ENCODE peak calls at places on chromosomes 7 and 10, in five cellular contexts. U, Q, H, Z and W are unnamed samples.
A peak's percentile ranks its signal among the peaks of the same experiment; 100 is the strongest.

GRCh38 chr7:80312139-80312661 is 177.6 kb downstream of the GNAI1 start:
- DNase-seq in U (peak; percentile 93), Z (peak; percentile 96), H (no peak), Q (peak; percentile 93), W (no peak)

GRCh38 chr7:55574062-55574717 is 1.9 kb upstream of the VOPP1 start:
- DNase-seq in U (peak; percentile 50), Z (peak; percentile 31), H (no peak), Q (peak; percentile 19), W (no peak)

GRCh38 chr10:125641398-125641797 is 41.6 kb downstream of the TEX36 start:
- DNase-seq in Z (no peak), U (no peak), H (no peak), Q (no peak), W (no peak)

GRCh38 chr7:151373599-151373998 is 32.0 kb downstream of the NUB1 start:
- DNase-seq in Z (no peak), H (no peak), U (no peak), Q (no peak), W (no peak)

GRCh38 chr10:110437351-110437605 is 60.4 kb upstream of the DUSP5 start:
- DNase-seq in H (no peak), U (no peak), Z (no peak), Q (no peak), W (no peak)

GRCh38 chr10:15293862-15294835 is 76.9 kb downstream of the FAM171A1 start:
- DNase-seq in U (peak; percentile 53), H (no peak), Q (no peak), Z (no peak), W (no peak)

GRCh38 chr10:5684971-5685763 is 529 bp downstream of the TASOR2 start:
- DNase-seq in H (peak; percentile 31), U (peak; percentile 73), Q (peak; percentile 80), Z (peak; percentile 77), W (no peak)

GRCh38 chr10:76397210-76397881 is 965.9 kb downstream of the LRMDA start:
- DNase-seq in U (peak; percentile 94), Q (peak; percentile 20), H (no peak), Z (peak; percentile 42), W (no peak)

GRCh38 chr10:14698487-14699170 is 76.1 kb downstream of the FAM107B start:
- DNase-seq in Q (peak; percentile 69), H (no peak), Z (peak; percentile 79), U (peak; percentile 16), W (no peak)

GRCh38 chr7:940599-941408 is 13.7 kb downstream of the ADAP1 start:
- DNase-seq in Q (no peak), Z (no peak), U (no peak), H (no peak), W (no peak)

GRCh38 chr7:128103498-128104108 is 72.4 kb upstream of the LRRC4 start:
- DNase-seq in H (no peak), U (peak; percentile 16), Z (peak; percentile 38), Q (peak; percentile 39), W (no peak)

GRCh38 chr10:2929457-2929856 is 137.9 kb upstream of the PFKP start:
- DNase-seq in U (no peak), H (no peak), Q (no peak), Z (no peak), W (no peak)

GRCh38 chr10:65570143-65571010 is 1355.5 kb upstream of the LRRTM3 start:
- DNase-seq in U (peak; percentile 47), H (peak; percentile 51), Z (peak; percentile 44), Q (peak; percentile 17), W (peak; percentile 71)

GRCh38 chr7:1058821-1059199 is 14.5 kb downstream of the GPR146 start:
- DNase-seq in U (no peak), Q (no peak), H (no peak), Z (peak; percentile 70), W (no peak)

GRCh38 chr7:36278069-36278766 is 111.4 kb upstream of the ANLN start:
- DNase-seq in Q (no peak), Z (no peak), H (no peak), U (no peak), W (no peak)

GRCh38 chr7:2111568-2111967 is 121.2 kb downstream of the MAD1L1 start:
- DNase-seq in H (no peak), Z (no peak), U (no peak), Q (no peak), W (no peak)

GRCh38 chr7:100612730-100613446 is 548 bp downstream of the MOSPD3 start:
- DNase-seq in Z (no peak), U (peak; percentile 5), H (peak; percentile 27), Q (no peak), W (no peak)

GRCh38 chr7:137694405-137694804 is 152.4 kb downstream of the DGKI start:
- DNase-seq in U (no peak), Z (no peak), Q (no peak), H (no peak), W (no peak)

GRCh38 chr10:30186371-30186875 is 127.0 kb upstream of the JCAD start:
- DNase-seq in Z (no peak), H (no peak), Q (no peak), U (no peak), W (no peak)

GRCh38 chr7:67346876-67347275 is 350.2 kb downstream of the TYW1 start:
- DNase-seq in H (no peak), Q (no peak), Z (no peak), U (no peak), W (peak; percentile 50)

GRCh38 chr10:127990846-127991542 is 84.1 kb downstream of the PTPRE start:
- DNase-seq in H (no peak), U (peak; percentile 94), Z (peak; percentile 68), Q (peak; percentile 97), W (no peak)

GRCh38 chr10:114822771-114823463 is 1.3 kb downstream of the FHIP2A start:
- DNase-seq in H (no peak), Z (peak; percentile 87), Q (peak; percentile 79), U (peak; percentile 68), W (no peak)

GRCh38 chr7:7014827-7015610 is 167.3 kb upstream of the C1GALT1 start:
- DNase-seq in H (no peak), U (no peak), Q (no peak), Z (no peak), W (no peak)

GRCh38 chr7:51732066-51732465 is 415.5 kb upstream of the COBL start:
- DNase-seq in H (no peak), Q (no peak), U (no peak), Z (no peak), W (no peak)

GRCh38 chr7:158256091-158256816 is 331.4 kb downstream of the PTPRN2 start:
- DNase-seq in U (no peak), H (no peak), Q (no peak), Z (no peak), W (peak; percentile 44)

GRCh38 chr7:114502454-114503254 is 88.0 kb downstream of the FOXP2 start:
- DNase-seq in Z (peak; percentile 34), H (no peak), U (peak; percentile 36), Q (peak; percentile 6), W (no peak)

GRCh38 chr7:13990984-13991790 is 1.7 kb upstream of the ETV1 start:
- DNase-seq in H (peak; percentile 88), Z (peak; percentile 99), U (peak; percentile 99), Q (peak; percentile 99), W (peak; percentile 95)

GRCh38 chr10:21624951-21625350 is 90.9 kb downstream of the MLLT10 start:
- DNase-seq in Q (no peak), Z (no peak), H (no peak), U (no peak), W (no peak)

GRCh38 chr10:21626457-21627161 is 92.6 kb downstream of the MLLT10 start:
- DNase-seq in Q (no peak), U (peak; percentile 45), H (no peak), Z (peak; percentile 24), W (no peak)

GRCh38 chr10:21628023-21628422 is 94.0 kb downstream of the MLLT10 start:
- DNase-seq in U (no peak), Z (no peak), H (no peak), Q (no peak), W (no peak)

GRCh38 chr10:21625623-21626229 is 91.7 kb downstream of the MLLT10 start:
- DNase-seq in U (no peak), H (no peak), Z (no peak), Q (no peak), W (no peak)

DNA sequence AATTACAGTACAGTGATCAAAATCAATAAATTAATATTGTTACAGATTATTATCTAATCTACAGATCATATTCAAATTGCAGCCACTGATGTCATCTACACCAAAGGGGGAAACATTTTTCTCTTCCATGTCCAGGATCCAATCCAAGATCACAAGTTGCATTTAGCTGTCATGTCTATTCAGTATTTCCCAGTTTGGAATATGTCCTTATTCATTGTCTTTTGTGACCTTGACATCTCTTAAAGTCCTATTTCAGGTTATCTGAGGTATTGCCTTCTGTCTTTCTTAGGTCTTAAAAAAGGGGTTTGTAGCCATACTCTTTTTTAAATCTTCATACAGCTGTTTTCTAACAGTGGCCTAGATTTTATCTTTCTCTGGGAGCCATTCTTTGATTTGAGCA is 93.3 kb downstream of the MLLT10 start:
- DNase-seq in Z (no peak), Q (no peak), U (no peak), H (no peak), W (no peak)
- TF ChIP-seq CTCF in Z (no peak), Q (no peak), U (no peak), H (no peak), W (no peak)

DNA sequence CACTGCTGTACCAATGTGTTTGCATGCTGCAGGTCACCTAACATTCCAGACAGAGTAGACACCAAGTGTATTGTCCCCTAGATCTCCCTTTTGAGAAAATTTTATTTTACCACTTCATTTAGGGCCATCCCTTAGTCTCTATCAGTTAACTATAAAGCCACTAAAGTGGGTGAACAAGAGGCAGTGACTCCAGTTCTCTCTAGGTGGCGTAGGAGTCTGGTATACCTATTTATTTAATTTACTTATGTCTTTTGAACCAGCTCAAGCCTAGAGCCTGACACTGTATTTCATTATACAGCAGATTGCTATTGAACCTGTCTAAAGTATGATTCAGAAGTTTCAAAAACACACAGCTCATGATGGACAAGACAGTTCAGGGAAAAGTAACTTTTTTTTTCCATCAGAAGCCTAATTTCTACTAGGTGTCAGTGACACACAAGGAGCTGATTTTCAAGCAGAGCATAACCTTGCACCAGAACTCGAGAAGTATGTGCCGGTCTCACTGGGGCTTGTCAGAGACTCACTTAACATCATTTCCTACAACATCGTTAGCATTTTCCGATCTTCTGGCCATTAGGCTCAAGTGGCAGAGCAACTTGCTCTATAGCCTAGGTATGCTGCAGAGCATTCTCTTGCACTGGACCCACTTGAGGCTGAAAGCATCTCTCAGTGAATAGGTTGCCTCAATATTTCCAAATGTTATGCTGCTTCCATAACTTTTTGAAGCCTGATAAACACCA is 175.4 kb downstream of the CDC14C start:
- DNase-seq in Z (no peak), Q (peak; percentile 3), H (no peak), U (no peak), W (no peak)
- TF ChIP-seq CTCF in Z (no peak), Q (no peak), H (peak; percentile 49), U (no peak), W (peak; percentile 47)

GRCh38 chr10:48535416-48536225 is 69.3 kb downstream of the ARHGAP22 start:
- DNase-seq in H (no peak), Z (no peak), Q (no peak), U (no peak), W (no peak)
- TF ChIP-seq CTCF in H (peak; percentile 24), Z (no peak), Q (peak; percentile 10), U (peak; percentile 28), W (no peak)

GRCh38 chr10:53839437-53840039 is 961.5 kb downstream of the PCDH15 start:
- DNase-seq in Q (peak; percentile 6), Z (peak; percentile 69), H (no peak), U (peak; percentile 42), W (no peak)
- TF ChIP-seq CTCF in Q (peak; percentile 29), Z (no peak), H (peak; percentile 71), U (peak; percentile 49), W (peak; percentile 80)